ENCODE peak calls at places on chromosomes 11 and 22, in five cellular contexts. One of them, this sample, is unnamed.

GRCh38 chr11:2944953-2945756 is 15.9 kb upstream of the PHLDA2 start:
- DNase-seq in ecto neural progenitor cell: peak
- DNase-seq in myocyte: peak
- DNase-seq in GM06990: no peak
- DNase-seq in ELR: peak
- DNase-seq in this sample: peak

GRCh38 chr11:128356992-128357391 is 230.4 kb downstream of the ETS1 start:
- DNase-seq in ELR: no peak
- DNase-seq in ecto neural progenitor cell: no peak
- DNase-seq in GM06990: no peak
- DNase-seq in myocyte: no peak
- DNase-seq in this sample: no peak

GRCh38 chr11:35126000-35126878 is 12.7 kb upstream of the CD44 start:
- DNase-seq in ecto neural progenitor cell: no peak
- DNase-seq in myocyte: no peak
- DNase-seq in GM06990: peak
- DNase-seq in ELR: no peak
- DNase-seq in this sample: no peak

GRCh38 chr11:103281301-103281700 is 172.1 kb downstream of the DYNC2H1 start:
- DNase-seq in GM06990: no peak
- DNase-seq in myocyte: no peak
- DNase-seq in ELR: peak
- DNase-seq in ecto neural progenitor cell: no peak
- DNase-seq in this sample: no peak

GRCh38 chr11:45852018-45852711 is 4.9 kb downstream of the CRY2 start:
- DNase-seq in ecto neural progenitor cell: no peak
- DNase-seq in ELR: no peak
- DNase-seq in myocyte: no peak
- DNase-seq in GM06990: no peak
- DNase-seq in this sample: no peak

GRCh38 chr22:29449296-29449863 is 11.0 kb downstream of the RFPL1 start:
- DNase-seq in GM06990: no peak
- DNase-seq in myocyte: no peak
- DNase-seq in ELR: no peak
- DNase-seq in ecto neural progenitor cell: no peak
- DNase-seq in this sample: no peak

GRCh38 chr22:27687984-27688545 is 113.5 kb downstream of the MN1 start:
- DNase-seq in ELR: peak
- DNase-seq in myocyte: peak
- DNase-seq in GM06990: no peak
- DNase-seq in ecto neural progenitor cell: no peak
- DNase-seq in this sample: no peak

GRCh38 chr22:44212936-44213335 is 32.2 kb downstream of the PARVG start:
- DNase-seq in ecto neural progenitor cell: no peak
- DNase-seq in GM06990: no peak
- DNase-seq in myocyte: no peak
- DNase-seq in ELR: no peak
- DNase-seq in this sample: no peak

GRCh38 chr22:44393066-44393465 is 80.3 kb upstream of the SHISAL1 start:
- DNase-seq in ecto neural progenitor cell: no peak
- DNase-seq in GM06990: no peak
- DNase-seq in ELR: no peak
- DNase-seq in myocyte: no peak
- DNase-seq in this sample: no peak

GRCh38 chr22:23315341-23315917 is 135.1 kb downstream of the BCR start:
- DNase-seq in myocyte: peak
- DNase-seq in GM06990: no peak
- DNase-seq in ecto neural progenitor cell: peak
- DNase-seq in ELR: peak
- DNase-seq in this sample: peak

GRCh38 chr11:81673001-81673400 is 1060.7 kb downstream of the FAM181B start:
- DNase-seq in ecto neural progenitor cell: no peak
- DNase-seq in myocyte: no peak
- DNase-seq in GM06990: no peak
- DNase-seq in ELR: no peak
- DNase-seq in this sample: no peak

GRCh38 chr11:9862981-9863380 is 199.1 kb downstream of the SWAP70 start:
- DNase-seq in ELR: no peak
- DNase-seq in GM06990: no peak
- DNase-seq in myocyte: no peak
- DNase-seq in ecto neural progenitor cell: no peak
- DNase-seq in this sample: peak

GRCh38 chr11:74070713-74071506 is 62.0 kb upstream of the UCP3 start:
- DNase-seq in myocyte: no peak
- DNase-seq in ecto neural progenitor cell: no peak
- DNase-seq in ELR: no peak
- DNase-seq in GM06990: no peak
- DNase-seq in this sample: no peak

GRCh38 chr11:62444271-62444833 is 25.5 kb downstream of the SCGB1A1 start:
- DNase-seq in ecto neural progenitor cell: no peak
- DNase-seq in GM06990: peak
- DNase-seq in myocyte: peak
- DNase-seq in ELR: peak
- DNase-seq in this sample: no peak

GRCh38 chr11:125428486-125429173 is 67.4 kb downstream of the FEZ1 start:
- DNase-seq in myocyte: no peak
- DNase-seq in GM06990: no peak
- DNase-seq in ecto neural progenitor cell: no peak
- DNase-seq in ELR: no peak
- DNase-seq in this sample: no peak

GRCh38 chr11:71178076-71178475 is 74.3 kb downstream of the SHANK2 start:
- DNase-seq in ecto neural progenitor cell: no peak
- DNase-seq in GM06990: no peak
- DNase-seq in ELR: no peak
- DNase-seq in myocyte: no peak
- DNase-seq in this sample: no peak

GRCh38 chr22:22927888-22928665 is 40.5 kb downstream of the IGLL5 start:
- DNase-seq in GM06990: no peak
- DNase-seq in ELR: no peak
- DNase-seq in ecto neural progenitor cell: no peak
- DNase-seq in myocyte: peak
- DNase-seq in this sample: no peak

GRCh38 chr11:23903044-23903704 is 593.7 kb upstream of the LUZP2 start:
- DNase-seq in ecto neural progenitor cell: no peak
- DNase-seq in myocyte: peak
- DNase-seq in GM06990: no peak
- DNase-seq in ELR: peak
- DNase-seq in this sample: no peak